ENCODE peak calls at places on chromosomes 5 and 9, in ten cellular contexts. One of them, this sample, is unnamed.

GRCh38 chr5:2848634-2849033 is 97.2 kb upstream of the IRX2 start:
- DNase-seq in astrocyte of the spinal cord: no peak
- DNase-seq in astrocyte: no peak
- DNase-seq in Caco-2: no peak
- DNase-seq in body of pancreas: no peak
- DNase-seq in foreskin fibroblast: no peak
- DNase-seq in fibroblast of lung: no peak
- DNase-seq in natural killer cell: no peak
- DNase-seq in RWPE2: no peak
- DNase-seq in cardiac fibroblast: no peak
- DNase-seq in this sample: no peak

GRCh38 chr5:81151546-81151945 is 81.6 kb upstream of the CKMT2 start:
- DNase-seq in astrocyte of the spinal cord: peak
- DNase-seq in astrocyte: peak
- DNase-seq in Caco-2: no peak
- DNase-seq in body of pancreas: no peak
- DNase-seq in foreskin fibroblast: peak
- DNase-seq in fibroblast of lung: peak
- DNase-seq in natural killer cell: no peak
- DNase-seq in RWPE2: no peak
- DNase-seq in cardiac fibroblast: peak
- DNase-seq in this sample: no peak

GRCh38 chr5:174119386-174119785 is 73.9 kb downstream of the NSG2 start:
- DNase-seq in astrocyte of the spinal cord: no peak
- DNase-seq in astrocyte: no peak
- DNase-seq in Caco-2: no peak
- DNase-seq in body of pancreas: no peak
- DNase-seq in foreskin fibroblast: no peak
- DNase-seq in fibroblast of lung: no peak
- DNase-seq in natural killer cell: no peak
- DNase-seq in RWPE2: no peak
- DNase-seq in cardiac fibroblast: no peak
- DNase-seq in this sample: no peak

GRCh38 chr9:20524776-20525175 is 97.5 kb downstream of the MLLT3 start:
- DNase-seq in astrocyte of the spinal cord: no peak
- DNase-seq in astrocyte: no peak
- DNase-seq in Caco-2: no peak
- DNase-seq in body of pancreas: no peak
- DNase-seq in foreskin fibroblast: no peak
- DNase-seq in fibroblast of lung: no peak
- DNase-seq in natural killer cell: no peak
- DNase-seq in RWPE2: no peak
- DNase-seq in cardiac fibroblast: peak
- DNase-seq in this sample: no peak

GRCh38 chr9:121464968-121465367 is 34.7 kb downstream of the GGTA1 start:
- DNase-seq in astrocyte of the spinal cord: no peak
- DNase-seq in astrocyte: no peak
- DNase-seq in Caco-2: no peak
- DNase-seq in body of pancreas: no peak
- DNase-seq in foreskin fibroblast: no peak
- DNase-seq in fibroblast of lung: no peak
- DNase-seq in natural killer cell: no peak
- DNase-seq in RWPE2: no peak
- DNase-seq in cardiac fibroblast: no peak
- DNase-seq in this sample: no peak

GRCh38 chr5:143062379-143062778 is 292.2 kb downstream of the ARHGAP26 start:
- DNase-seq in astrocyte of the spinal cord: no peak
- DNase-seq in astrocyte: no peak
- DNase-seq in Caco-2: no peak
- DNase-seq in body of pancreas: no peak
- DNase-seq in foreskin fibroblast: no peak
- DNase-seq in fibroblast of lung: no peak
- DNase-seq in natural killer cell: no peak
- DNase-seq in RWPE2: no peak
- DNase-seq in cardiac fibroblast: no peak
- DNase-seq in this sample: no peak

GRCh38 chr5:149240354-149240998 is 31.2 kb upstream of the AFAP1L1 start:
- DNase-seq in astrocyte of the spinal cord: no peak
- DNase-seq in astrocyte: no peak
- DNase-seq in Caco-2: no peak
- DNase-seq in body of pancreas: no peak
- DNase-seq in foreskin fibroblast: no peak
- DNase-seq in fibroblast of lung: no peak
- DNase-seq in natural killer cell: peak
- DNase-seq in RWPE2: no peak
- DNase-seq in cardiac fibroblast: no peak
- DNase-seq in this sample: no peak

GRCh38 chr9:121707477-121708424 is 56.3 kb downstream of the DAB2IP start:
- DNase-seq in astrocyte of the spinal cord: no peak
- DNase-seq in astrocyte: no peak
- DNase-seq in Caco-2: no peak
- DNase-seq in body of pancreas: no peak
- DNase-seq in foreskin fibroblast: no peak
- DNase-seq in fibroblast of lung: no peak
- DNase-seq in natural killer cell: no peak
- DNase-seq in RWPE2: no peak
- DNase-seq in cardiac fibroblast: no peak
- DNase-seq in this sample: no peak

GRCh38 chr9:126051446-126052130 is 275.0 kb upstream of the MVB12B start:
- DNase-seq in astrocyte of the spinal cord: no peak
- DNase-seq in astrocyte: no peak
- DNase-seq in Caco-2: no peak
- DNase-seq in body of pancreas: no peak
- DNase-seq in foreskin fibroblast: no peak
- DNase-seq in fibroblast of lung: no peak
- DNase-seq in natural killer cell: no peak
- DNase-seq in RWPE2: peak
- DNase-seq in cardiac fibroblast: no peak
- DNase-seq in this sample: peak

GRCh38 chr5:154331924-154332323 is 113.9 kb upstream of the SAP30L start:
- DNase-seq in astrocyte of the spinal cord: no peak
- DNase-seq in astrocyte: no peak
- DNase-seq in Caco-2: no peak
- DNase-seq in body of pancreas: no peak
- DNase-seq in foreskin fibroblast: no peak
- DNase-seq in fibroblast of lung: no peak
- DNase-seq in natural killer cell: no peak
- DNase-seq in RWPE2: no peak
- DNase-seq in cardiac fibroblast: no peak
- DNase-seq in this sample: no peak

GRCh38 chr5:154330097-154330667 is 115.6 kb upstream of the SAP30L start:
- DNase-seq in astrocyte of the spinal cord: no peak
- DNase-seq in astrocyte: no peak
- DNase-seq in Caco-2: no peak
- DNase-seq in body of pancreas: no peak
- DNase-seq in foreskin fibroblast: no peak
- DNase-seq in fibroblast of lung: no peak
- DNase-seq in natural killer cell: no peak
- DNase-seq in RWPE2: no peak
- DNase-seq in cardiac fibroblast: no peak
- DNase-seq in this sample: no peak

GRCh38 chr5:154331267-154331666 is 114.5 kb upstream of the SAP30L start:
- DNase-seq in astrocyte of the spinal cord: no peak
- DNase-seq in astrocyte: no peak
- DNase-seq in Caco-2: no peak
- DNase-seq in body of pancreas: no peak
- DNase-seq in foreskin fibroblast: no peak
- DNase-seq in fibroblast of lung: no peak
- DNase-seq in natural killer cell: no peak
- DNase-seq in RWPE2: no peak
- DNase-seq in cardiac fibroblast: no peak
- DNase-seq in this sample: no peak

GRCh38 chr5:154334406-154335041 is 111.3 kb upstream of the SAP30L start:
- DNase-seq in astrocyte of the spinal cord: peak
- DNase-seq in astrocyte: peak
- DNase-seq in Caco-2: no peak
- DNase-seq in body of pancreas: no peak
- DNase-seq in foreskin fibroblast: no peak
- DNase-seq in fibroblast of lung: peak
- DNase-seq in natural killer cell: no peak
- DNase-seq in RWPE2: no peak
- DNase-seq in cardiac fibroblast: no peak
- DNase-seq in this sample: no peak

GRCh38 chr5:154333016-154333415 is 112.8 kb upstream of the SAP30L start:
- DNase-seq in astrocyte of the spinal cord: no peak
- DNase-seq in astrocyte: no peak
- DNase-seq in Caco-2: no peak
- DNase-seq in body of pancreas: no peak
- DNase-seq in foreskin fibroblast: no peak
- DNase-seq in fibroblast of lung: no peak
- DNase-seq in natural killer cell: no peak
- DNase-seq in RWPE2: no peak
- DNase-seq in cardiac fibroblast: no peak
- DNase-seq in this sample: no peak
- TF ChIP-seq CTCF in astrocyte of the spinal cord: no peak
- TF ChIP-seq CTCF in astrocyte: no peak
- TF ChIP-seq CTCF in Caco-2: no peak
- TF ChIP-seq CTCF in body of pancreas: no peak
- TF ChIP-seq CTCF in foreskin fibroblast: no peak
- TF ChIP-seq CTCF in fibroblast of lung: no peak
- TF ChIP-seq CTCF in natural killer cell: no peak
- TF ChIP-seq CTCF in RWPE2: peak
- TF ChIP-seq CTCF in cardiac fibroblast: no peak
- TF ChIP-seq CTCF in this sample: no peak

GRCh38 chr5:33936004-33936380 is 194 bp upstream of the RXFP3 start:
- DNase-seq in astrocyte of the spinal cord: peak
- DNase-seq in astrocyte: peak
- DNase-seq in Caco-2: no peak
- DNase-seq in body of pancreas: peak
- DNase-seq in foreskin fibroblast: peak
- DNase-seq in fibroblast of lung: peak
- DNase-seq in natural killer cell: no peak
- DNase-seq in RWPE2: peak
- DNase-seq in cardiac fibroblast: peak
- DNase-seq in this sample: no peak
- TF ChIP-seq CTCF in astrocyte of the spinal cord: peak
- TF ChIP-seq CTCF in astrocyte: no peak
- TF ChIP-seq CTCF in Caco-2: no peak
- TF ChIP-seq CTCF in body of pancreas: peak
- TF ChIP-seq CTCF in foreskin fibroblast: no peak
- TF ChIP-seq CTCF in fibroblast of lung: no peak
- TF ChIP-seq CTCF in natural killer cell: no peak
- TF ChIP-seq CTCF in RWPE2: no peak
- TF ChIP-seq CTCF in cardiac fibroblast: no peak
- TF ChIP-seq CTCF in this sample: no peak

GRCh38 chr5:78293856-78294249 is 645 bp downstream of the AP3B1 start:
- DNase-seq in astrocyte of the spinal cord: no peak
- DNase-seq in astrocyte: peak
- DNase-seq in Caco-2: no peak
- DNase-seq in body of pancreas: no peak
- DNase-seq in foreskin fibroblast: no peak
- DNase-seq in fibroblast of lung: peak
- DNase-seq in natural killer cell: no peak
- DNase-seq in RWPE2: no peak
- DNase-seq in cardiac fibroblast: peak
- DNase-seq in this sample: no peak

GRCh38 chr5:78291687-78292086 is 2.8 kb downstream of the AP3B1 start:
- DNase-seq in astrocyte of the spinal cord: no peak
- DNase-seq in astrocyte: no peak
- DNase-seq in Caco-2: no peak
- DNase-seq in body of pancreas: no peak
- DNase-seq in foreskin fibroblast: no peak
- DNase-seq in fibroblast of lung: no peak
- DNase-seq in natural killer cell: no peak
- DNase-seq in RWPE2: no peak
- DNase-seq in cardiac fibroblast: no peak
- DNase-seq in this sample: no peak

GRCh38 chr5:78294250-78295034 is at the start of gene AP3B1:
- DNase-seq in astrocyte of the spinal cord: peak
- DNase-seq in astrocyte: peak
- DNase-seq in Caco-2: peak
- DNase-seq in body of pancreas: peak
- DNase-seq in foreskin fibroblast: peak
- DNase-seq in fibroblast of lung: peak
- DNase-seq in natural killer cell: peak
- DNase-seq in RWPE2: peak
- DNase-seq in cardiac fibroblast: peak
- DNase-seq in this sample: peak

GRCh38 chr5:78300464-78301045 is 6.1 kb upstream of the AP3B1 start:
- DNase-seq in astrocyte of the spinal cord: peak
- DNase-seq in astrocyte: no peak
- DNase-seq in Caco-2: no peak
- DNase-seq in body of pancreas: no peak
- DNase-seq in foreskin fibroblast: no peak
- DNase-seq in fibroblast of lung: no peak
- DNase-seq in natural killer cell: no peak
- DNase-seq in RWPE2: no peak
- DNase-seq in cardiac fibroblast: peak
- DNase-seq in this sample: no peak

GRCh38 chr5:78295035-78295961 is 800 bp upstream of the AP3B1 start:
- DNase-seq in astrocyte of the spinal cord: no peak
- DNase-seq in astrocyte: peak
- DNase-seq in Caco-2: peak
- DNase-seq in body of pancreas: peak
- DNase-seq in foreskin fibroblast: no peak
- DNase-seq in fibroblast of lung: peak
- DNase-seq in natural killer cell: peak
- DNase-seq in RWPE2: peak
- DNase-seq in cardiac fibroblast: peak
- DNase-seq in this sample: no peak
- TF ChIP-seq CTCF in astrocyte of the spinal cord: peak
- TF ChIP-seq CTCF in astrocyte: no peak
- TF ChIP-seq CTCF in Caco-2: peak
- TF ChIP-seq CTCF in body of pancreas: peak
- TF ChIP-seq CTCF in foreskin fibroblast: peak
- TF ChIP-seq CTCF in fibroblast of lung: peak
- TF ChIP-seq CTCF in natural killer cell: peak
- TF ChIP-seq CTCF in RWPE2: peak
- TF ChIP-seq CTCF in cardiac fibroblast: peak
- TF ChIP-seq CTCF in this sample: peak

DNA sequence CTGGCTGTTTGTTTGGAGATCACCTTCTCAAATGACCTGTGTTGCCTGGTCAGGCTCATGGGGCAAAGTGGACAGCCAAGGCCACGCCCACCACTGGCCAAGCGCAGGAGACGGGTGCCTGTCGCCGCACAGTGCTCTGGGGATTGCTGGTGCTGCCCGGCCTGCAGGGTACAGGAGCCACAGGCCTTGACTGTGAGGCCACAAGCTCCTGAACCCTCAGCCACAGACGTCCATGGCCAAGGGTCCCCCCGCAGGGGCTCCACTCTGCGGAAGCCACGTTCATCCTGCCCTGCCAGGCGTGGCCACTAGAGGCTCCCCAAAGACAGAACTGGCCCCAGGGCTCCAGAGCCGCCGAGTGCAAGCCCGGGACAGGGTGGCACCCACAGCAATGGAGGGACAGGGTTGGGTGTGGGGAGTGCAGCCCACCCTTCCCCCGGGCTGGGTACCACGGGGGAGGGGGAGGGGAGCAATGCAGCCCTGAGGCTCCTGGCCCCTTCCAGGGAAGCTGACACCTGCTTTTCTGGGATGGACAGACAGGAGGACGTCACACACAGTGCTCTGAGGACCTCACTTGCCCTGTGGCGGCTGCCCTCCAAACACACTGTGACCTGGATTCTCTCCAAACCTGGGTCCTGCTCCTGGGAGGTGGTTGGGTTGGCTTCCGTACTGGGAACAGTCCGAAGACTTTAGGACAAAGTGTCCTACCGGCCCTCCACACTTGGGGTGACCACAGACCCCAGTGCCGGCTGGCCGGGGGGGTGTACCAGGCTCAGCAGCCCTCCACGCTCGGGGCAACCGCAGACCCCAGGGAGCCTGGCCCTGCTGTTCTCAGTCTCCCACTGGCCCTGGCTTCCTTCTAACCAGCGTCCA is 21.5 kb downstream of the TPPP start:
- DNase-seq in astrocyte of the spinal cord: peak
- DNase-seq in astrocyte: no peak
- DNase-seq in Caco-2: peak
- DNase-seq in body of pancreas: peak
- DNase-seq in foreskin fibroblast: peak
- DNase-seq in fibroblast of lung: peak
- DNase-seq in natural killer cell: peak
- DNase-seq in RWPE2: peak
- DNase-seq in cardiac fibroblast: peak
- DNase-seq in this sample: no peak
- TF ChIP-seq CTCF in astrocyte of the spinal cord: peak
- TF ChIP-seq CTCF in astrocyte: peak
- TF ChIP-seq CTCF in Caco-2: peak
- TF ChIP-seq CTCF in body of pancreas: peak
- TF ChIP-seq CTCF in foreskin fibroblast: peak
- TF ChIP-seq CTCF in fibroblast of lung: peak
- TF ChIP-seq CTCF in natural killer cell: peak
- TF ChIP-seq CTCF in RWPE2: peak
- TF ChIP-seq CTCF in cardiac fibroblast: peak
- TF ChIP-seq CTCF in this sample: peak